ENCODE peak calls at places on chromosomes 2 and 18, in ten cellular contexts. Y is naive thymus-derived CD4-positive, alpha-beta T cell; L is cardiac fibroblast; G is dorsolateral prefrontal cortex; V is heart right ventricle; S is AG10803; B is choroid plexus epithelial cell; Q is fibroblast of the aortic adventitia; T is fibroblast of pulmonary artery; W is epithelial cell of esophagus. H is an unnamed sample.
A peak's percentile ranks its signal among the peaks of the same experiment; 100 is the strongest.

GRCh38 chr2:98036349-98037000 is 40.7 kb upstream of the TMEM131 start:
- DNase-seq in G (peak; percentile 12), L (no peak), V (peak; percentile 55), S (no peak), Q (no peak), Y (no peak), B (no peak), T (no peak), W (no peak), H (no peak)

GRCh38 chr2:218516614-218517013 is 51.5 kb downstream of the USP37 start:
- DNase-seq in L (peak; percentile 9), Y (peak; percentile 22), Q (peak; percentile 9), T (peak; percentile 24), S (no peak), V (no peak), B (peak; percentile 49), G (no peak), W (peak; percentile 46), H (peak; percentile 53)

GRCh38 chr2:237744613-237745249 is 53.8 kb upstream of the RBM44 start:
- DNase-seq in G (peak; percentile 77), S (peak; percentile 48), T (peak; percentile 72), W (peak; percentile 59), Y (peak; percentile 65), Q (peak; percentile 66), L (peak; percentile 79), V (peak; percentile 74), B (peak; percentile 70), H (peak; percentile 21)

GRCh38 chr18:31555971-31556747 is 35.5 kb upstream of the TTR start:
- DNase-seq in Y (peak; percentile 34), G (no peak), L (peak; percentile 85), Q (peak; percentile 84), S (peak; percentile 61), W (peak; percentile 75), V (peak; percentile 29), T (peak; percentile 86), B (peak; percentile 88), H (peak; percentile 75)

GRCh38 chr2:51638811-51639210 is 606.9 kb upstream of the NRXN1 start:
- DNase-seq in G (no peak), Q (no peak), Y (no peak), S (no peak), L (no peak), T (peak; percentile 16), V (no peak), B (peak; percentile 41), W (no peak), H (no peak)

GRCh38 chr2:69989017-69989416 is 27.6 kb upstream of the ASPRV1 start:
- DNase-seq in Q (no peak), Y (no peak), L (no peak), S (no peak), W (no peak), T (no peak), V (no peak), B (no peak), G (no peak), H (no peak)

GRCh38 chr2:201271917-201272316 is 11.6 kb downstream of the CASP8 start:
- DNase-seq in G (no peak), S (no peak), B (no peak), L (no peak), W (no peak), Q (no peak), V (no peak), T (no peak), Y (no peak), H (no peak)

GRCh38 chr2:144683063-144683740 is 163.3 kb upstream of the ZEB2 start:
- DNase-seq in Q (no peak), B (no peak), L (no peak), W (peak; percentile 26), T (no peak), Y (no peak), S (peak; percentile 12), V (no peak), G (no peak), H (no peak)

GRCh38 chr2:43021791-43022500 is 204.5 kb downstream of the ZFP36L2 start:
- DNase-seq in G (peak; percentile 69), L (no peak), V (no peak), Y (no peak), S (no peak), Q (no peak), W (peak; percentile 51), T (no peak), B (no peak), H (no peak)

GRCh38 chr18:23938901-23939341 is 75.6 kb upstream of the TTC39C start:
- DNase-seq in L (peak; percentile 31), G (no peak), V (no peak), T (peak; percentile 11), Y (no peak), S (no peak), B (no peak), W (no peak), Q (no peak), H (no peak)

GRCh38 chr2:85134255-85135065 is 1.3 kb downstream of the TCF7L1 start:
- DNase-seq in T (peak; percentile 60), B (peak; percentile 65), W (peak; percentile 48), L (peak; percentile 63), Q (peak; percentile 56), V (peak; percentile 39), S (peak; percentile 42), Y (no peak), G (no peak), H (no peak)

DNA sequence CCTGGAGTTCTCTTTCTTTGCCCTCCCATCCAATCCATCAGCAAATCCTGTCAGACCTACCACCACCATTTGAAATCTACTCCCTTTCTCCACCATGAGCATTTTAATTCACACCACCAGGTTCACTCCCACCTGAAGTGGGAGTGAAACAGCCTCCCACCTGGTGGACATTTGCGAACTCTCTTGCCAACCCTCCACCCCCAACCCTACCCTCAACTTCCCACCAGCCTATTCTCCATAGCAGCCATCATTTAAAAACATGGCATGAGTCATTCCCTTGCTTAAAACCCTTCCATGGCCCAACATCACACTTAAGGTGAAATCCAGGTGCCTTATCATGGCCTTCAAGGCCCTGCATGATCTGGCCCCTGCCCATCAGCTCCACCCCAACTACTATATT is 3.5 kb downstream of the RTKN start:
- DNase-seq in Q (no peak), V (no peak), Y (no peak), W (no peak), T (no peak), L (no peak), B (no peak), G (no peak), S (no peak), H (no peak)
- H3K4me3 ChIP-seq in Q (no peak overlapping the region), V (no peak overlapping the region), Y (no peak overlapping the region), W (no peak overlapping the region), T (no peak overlapping the region), L (no peak overlapping the region), B (no peak overlapping the region), G (peak overlapping the region; percentile 56), S (no peak overlapping the region), H (no peak overlapping the region)

DNA sequence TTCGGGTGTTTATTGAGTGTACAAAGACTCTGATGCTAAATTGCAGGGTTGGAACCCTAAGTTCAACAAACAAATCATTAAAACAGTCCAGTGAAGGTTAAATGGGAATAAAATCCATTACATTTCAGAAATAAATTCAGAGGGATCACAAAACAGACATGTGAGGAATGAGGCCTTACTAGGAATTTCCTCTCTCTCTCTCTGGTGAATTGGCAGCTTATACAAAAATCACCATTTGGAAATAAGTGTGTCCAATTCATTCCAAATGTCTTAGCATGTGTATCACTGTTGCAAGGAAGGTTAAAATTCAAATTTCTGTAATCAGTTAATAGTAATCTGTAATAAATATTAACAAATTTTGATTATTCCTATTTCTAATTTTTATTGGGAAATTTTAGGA is 228.6 kb upstream of the PXDN start:
- DNase-seq in W (no peak), B (peak; percentile 55), S (peak; percentile 22), L (no peak), V (no peak), Q (peak; percentile 9), G (no peak), Y (no peak), T (peak; percentile 9), H (no peak)
- H3K4me3 ChIP-seq in W (no peak overlapping the region), B (no peak overlapping the region), S (no peak overlapping the region), L (no peak overlapping the region), V (no peak overlapping the region), Q (no peak overlapping the region), G (no peak overlapping the region), Y (no peak overlapping the region), T (no peak overlapping the region), H (no peak overlapping the region)

GRCh38 chr2:164515030-164515429 is 106.3 kb downstream of the GRB14 start:
- DNase-seq in G (no peak), W (no peak), V (no peak), L (no peak), T (no peak), B (no peak), S (no peak), Q (no peak), Y (no peak), H (no peak)

GRCh38 chr2:164515746-164516145 is 105.5 kb downstream of the GRB14 start:
- DNase-seq in B (peak; percentile 17), T (no peak), S (no peak), V (no peak), W (no peak), G (no peak), Y (no peak), L (peak; percentile 9), Q (no peak), H (no peak)

GRCh38 chr2:164511738-164512137 is 109.5 kb downstream of the GRB14 start:
- DNase-seq in L (no peak), W (no peak), V (no peak), T (no peak), Q (no peak), G (no peak), Y (no peak), S (no peak), B (no peak), H (no peak)

GRCh38 chr2:164510895-164511294 is 110.4 kb downstream of the GRB14 start:
- DNase-seq in T (no peak), B (peak; percentile 29), W (no peak), V (peak; percentile 39), S (peak; percentile 9), G (no peak), L (peak; percentile 30), Q (peak; percentile 61), Y (no peak), H (no peak)

GRCh38 chr2:164514491-164514890 is 106.8 kb downstream of the GRB14 start:
- DNase-seq in Y (no peak), V (no peak), T (peak; percentile 28), W (peak; percentile 99), Q (peak; percentile 24), L (peak; percentile 32), B (peak; percentile 20), G (no peak), S (no peak), H (no peak)
- H3K4me3 ChIP-seq in Y (no peak overlapping the region), V (no peak overlapping the region), T (no peak overlapping the region), W (no peak overlapping the region), Q (no peak overlapping the region), L (no peak overlapping the region), B (no peak overlapping the region), G (no peak overlapping the region), S (no peak overlapping the region), H (no peak overlapping the region)

DNA sequence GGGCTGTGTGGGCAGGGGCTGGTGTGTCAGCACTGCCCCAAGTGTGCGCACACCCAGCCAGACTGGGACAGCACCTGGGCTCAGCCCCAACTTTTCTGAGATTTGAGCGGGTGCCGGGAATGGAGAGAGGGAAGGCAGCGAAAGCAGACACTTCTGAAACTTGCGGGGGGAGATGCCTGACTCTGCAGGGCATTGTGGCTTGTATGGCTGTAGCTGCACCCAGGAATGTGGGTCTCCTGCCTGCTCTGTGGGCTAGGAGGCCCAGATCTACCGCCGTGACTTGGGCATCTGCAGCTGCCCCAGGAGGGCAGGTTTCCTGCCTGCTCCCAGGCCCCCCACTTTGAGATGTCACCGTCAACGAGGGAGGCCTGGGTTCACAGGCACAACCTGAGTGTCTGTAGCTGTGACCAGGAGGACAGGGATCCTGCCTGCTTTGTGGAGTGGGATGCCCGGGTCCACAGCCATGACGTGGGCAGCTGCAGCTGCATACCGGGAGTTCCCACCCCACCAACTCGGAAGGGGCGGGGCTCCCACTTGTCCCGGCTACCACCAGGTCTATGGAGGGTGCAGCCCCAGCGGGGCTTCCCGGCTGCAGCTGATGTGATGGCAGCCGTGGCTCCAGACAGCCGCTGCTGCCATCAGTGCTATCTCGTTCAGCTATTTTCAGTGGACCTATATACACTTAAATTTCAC is 95.3 kb downstream of the DOK6 start:
- DNase-seq in L (no peak), W (no peak), S (no peak), G (no peak), Y (no peak), Q (no peak), V (no peak), B (no peak), T (no peak), H (no peak)
- H3K4me3 ChIP-seq in L (no peak overlapping the region), W (no peak overlapping the region), S (no peak overlapping the region), G (no peak overlapping the region), Y (no peak overlapping the region), Q (no peak overlapping the region), V (no peak overlapping the region), B (no peak overlapping the region), T (no peak overlapping the region), H (no peak overlapping the region)

H was measured in Jurkat, Clone E6-1.